ENCODE peak calls at places on chromosome 15, in four cellular contexts. I is kidney epithelial cell, M is AG04449, L is A549. U is an unnamed sample.

GRCh38 chr15:32767236-32767635 is 49.4 kb downstream of the GREM1 start:
- DNase-seq in L (no peak), I (no peak), M (no peak), U (no peak)

GRCh38 chr15:45117327-45118130 is 3.4 kb downstream of the DUOXA2 start:
- DNase-seq in I (no peak), L (no peak), M (no peak), U (no peak)

GRCh38 chr15:23690450-23690852 is 3.3 kb upstream of the NDN start:
- DNase-seq in I (no peak), M (peak), L (no peak), U (peak)

GRCh38 chr15:49888727-49889126 is 230.3 kb downstream of the ATP8B4 start:
- DNase-seq in I (no peak), L (no peak), M (no peak), U (no peak)

GRCh38 chr15:99371180-99372103 is 120.2 kb downstream of the LRRC28 start:
- DNase-seq in M (no peak), L (no peak), I (no peak), U (peak)

GRCh38 chr15:45197512-45197911 is 9.7 kb upstream of the SHF start:
- DNase-seq in L (no peak), M (no peak), I (no peak), U (no peak)

GRCh38 chr15:99979371-99979770 is 246.1 kb upstream of the LYSMD4 start:
- DNase-seq in I (no peak), M (no peak), L (no peak), U (no peak)

GRCh38 chr15:97686324-97686723 is 274.2 kb upstream of the ARRDC4 start:
- DNase-seq in L (no peak), I (no peak), M (no peak), U (no peak)

GRCh38 chr15:80512729-80513670 is 108.8 kb downstream of the ARNT2 start:
- DNase-seq in M (no peak), I (no peak), L (no peak), U (no peak)

GRCh38 chr15:89457086-89457485 is 39.3 kb downstream of the RHCG start:
- DNase-seq in L (peak), I (no peak), M (no peak), U (no peak)

GRCh38 chr15:85282504-85283115 is 97.8 kb upstream of the AKAP13 start:
- DNase-seq in L (no peak), M (peak), I (peak), U (no peak)

GRCh38 chr15:74123685-74124084 is 6.7 kb upstream of the ISLR2 start:
- DNase-seq in I (no peak), L (no peak), M (no peak), U (no peak)
- H3K4me3 ChIP-seq in I (no peak), L (no peak), M (no peak), U (no peak)

DNA sequence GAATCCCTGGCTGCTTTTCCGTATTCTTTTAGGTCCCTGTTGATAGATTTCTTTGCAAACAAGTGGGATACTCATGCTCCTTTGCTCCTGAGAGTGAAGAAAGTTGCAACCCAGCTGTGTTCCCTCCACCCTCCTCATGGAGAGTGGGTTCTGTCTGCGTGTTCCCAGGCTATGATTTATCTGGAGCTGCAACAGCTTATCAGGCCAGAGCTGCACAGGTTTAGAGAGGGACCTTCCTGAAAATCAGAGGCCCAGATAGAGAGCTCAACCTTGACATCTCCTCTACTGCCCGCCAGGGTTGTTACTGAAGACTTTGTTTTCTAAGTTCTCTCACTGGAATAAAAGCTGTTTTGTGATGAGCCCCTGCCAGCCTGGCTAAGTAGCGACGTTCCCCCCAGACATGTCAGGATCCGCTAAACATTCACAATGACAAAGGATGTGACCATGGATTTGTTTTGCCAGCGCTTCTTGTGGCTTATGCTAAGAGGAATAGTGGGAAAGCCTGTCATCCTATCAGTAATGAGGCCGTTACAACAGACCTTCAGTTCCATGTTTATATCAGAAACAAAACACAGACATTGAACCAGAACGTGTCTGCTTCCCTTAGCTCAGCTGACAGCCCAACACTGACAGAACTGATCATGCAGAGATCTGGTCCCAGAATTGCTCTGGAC is 58.5 kb upstream of the MYZAP start:
- DNase-seq in M (no peak), L (no peak), I (no peak), U (no peak)
- TF ChIP-seq CTCF in M (no peak), L (no peak), I (no peak), U (no peak)

GRCh38 chr15:70099966-70100494 is 2.3 kb upstream of the TLE3 start:
- DNase-seq in M (no peak), I (no peak), L (no peak), U (no peak)

GRCh38 chr15:70100495-70101331 is 3.0 kb upstream of the TLE3 start:
- DNase-seq in I (no peak), M (no peak), L (peak), U (no peak)

GRCh38 chr15:70102827-70103226 is 5.1 kb upstream of the TLE3 start:
- DNase-seq in L (no peak), M (no peak), I (no peak), U (no peak)

GRCh38 chr15:70099167-70099965 is 1.6 kb upstream of the TLE3 start:
- DNase-seq in M (peak), I (peak), L (peak), U (peak)

GRCh38 chr15:70101459-70102113 is 3.9 kb upstream of the TLE3 start:
- DNase-seq in I (peak), M (no peak), L (peak), U (peak)
- H3K4me3 ChIP-seq in I (no peak), M (no peak), L (peak), U (no peak)

GRCh38 chr15:70098170-70098460 is 398 bp upstream of the TLE3 start:
- DNase-seq in M (no peak), I (no peak), L (no peak), U (no peak)

GRCh38 chr15:70097337-70098169 is at the start of gene TLE3:
- DNase-seq in L (peak), I (peak), M (peak), U (peak)

GRCh38 chr15:70096975-70097336 is 761 bp downstream of the TLE3 start:
- DNase-seq in M (no peak), L (peak), I (no peak), U (no peak)

GRCh38 chr15:70096215-70096974 is 1.3 kb downstream of the TLE3 start:
- DNase-seq in L (peak), I (no peak), M (no peak), U (no peak)

DNA sequence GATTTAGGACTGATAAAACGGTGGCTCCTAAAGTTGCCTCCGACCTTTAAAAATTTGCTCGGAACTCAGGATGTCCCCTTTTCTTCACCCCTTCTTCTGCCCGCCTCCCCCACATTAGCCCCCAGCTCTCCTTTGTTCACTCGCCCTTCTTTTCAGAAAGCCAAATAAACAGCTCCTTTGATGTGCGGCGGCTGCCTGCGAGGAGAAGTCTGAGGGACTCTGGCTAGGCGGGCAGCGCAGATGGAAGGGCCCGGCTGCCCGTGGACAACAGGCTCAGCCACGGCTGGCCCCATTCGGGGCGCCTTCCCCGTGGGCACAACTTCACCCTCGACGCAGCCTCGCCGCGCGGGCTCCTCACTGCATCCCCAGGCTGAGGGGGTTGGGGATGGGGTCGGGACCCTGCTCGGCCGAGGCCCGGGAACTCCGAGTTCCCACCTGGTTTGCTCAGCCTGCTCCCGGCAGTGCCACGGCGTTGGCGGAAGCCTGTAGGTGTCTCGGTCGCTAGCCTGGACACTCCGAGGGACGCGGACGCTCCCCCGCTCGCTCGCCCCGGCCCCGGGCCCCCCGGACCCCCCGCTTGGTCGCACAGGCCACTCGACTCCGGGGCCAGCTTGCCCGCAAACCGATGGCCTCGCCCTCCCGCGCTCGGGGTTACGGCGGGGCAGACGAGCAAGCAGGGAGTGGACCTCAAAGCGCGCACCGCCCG is 897 bp upstream of the TLE3 start:
- DNase-seq in M (no peak), I (no peak), L (peak), U (no peak)
- TF ChIP-seq CTCF in M (no peak), I (no peak), L (no peak), U (no peak)

GRCh38 chr15:55800216-55800615 is 57.3 kb upstream of the PRTG start:
- DNase-seq in I (no peak), M (no peak), L (no peak), U (no peak)

GRCh38 chr15:55802600-55803376 is 59.8 kb upstream of the PRTG start:
- DNase-seq in I (no peak), M (no peak), L (no peak), U (no peak)

GRCh38 chr15:55796321-55796965 is 53.5 kb upstream of the PRTG start:
- DNase-seq in L (no peak), I (no peak), M (no peak), U (no peak)

GRCh38 chr15:55795031-55795430 is 52.1 kb upstream of the PRTG start:
- DNase-seq in M (no peak), L (no peak), I (no peak), U (no peak)

GRCh38 chr15:55799287-55800212 is 56.6 kb upstream of the PRTG start:
- DNase-seq in M (no peak), I (peak), L (peak), U (no peak)
- H3K4me3 ChIP-seq in M (no peak), I (no peak), L (no peak), U (no peak)

DNA sequence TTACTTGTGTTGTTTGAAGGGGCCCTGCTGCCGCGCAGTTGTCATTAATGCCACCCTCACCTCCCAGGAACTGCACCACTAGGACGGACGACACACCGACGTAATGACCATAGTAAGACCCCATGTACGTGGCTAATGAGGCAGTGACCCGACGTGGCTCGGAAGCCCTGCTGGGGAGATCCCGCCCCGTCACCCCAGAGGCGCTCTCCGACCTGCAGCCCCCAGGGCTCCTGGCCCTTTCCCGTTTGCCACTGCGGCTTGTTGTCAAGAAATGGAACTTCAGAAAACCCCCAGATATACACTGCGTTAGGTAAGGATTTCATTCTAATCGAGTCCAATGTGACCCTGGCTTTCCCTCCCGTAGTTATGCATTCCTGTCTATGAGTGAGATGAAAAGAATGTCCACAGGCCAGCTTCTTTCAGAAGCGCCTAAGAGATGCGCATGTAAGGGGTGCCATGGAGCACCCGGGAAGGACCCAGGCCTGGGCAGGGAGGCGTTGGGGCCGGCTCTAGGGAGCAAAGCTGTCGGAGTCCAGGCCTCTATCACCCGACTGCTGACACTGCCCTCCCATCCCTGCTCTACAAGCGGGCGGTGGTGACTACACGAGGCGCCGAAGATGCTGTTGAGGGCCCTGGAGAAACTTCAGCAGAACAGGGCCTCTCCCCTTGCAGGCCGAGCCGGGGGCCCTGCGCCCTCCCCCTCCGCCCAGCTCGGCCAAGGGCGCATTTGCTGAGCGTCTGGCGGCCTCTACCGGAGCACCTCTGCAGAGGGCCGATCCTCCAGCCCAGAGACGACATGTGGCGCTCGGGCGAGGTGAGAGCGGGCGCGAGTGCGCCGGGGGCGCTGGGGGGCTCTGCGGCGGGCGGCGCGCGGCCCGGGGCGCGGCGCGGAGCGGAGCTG is at the start of gene GABRA5:
- DNase-seq in I (no peak), M (no peak), L (peak), U (no peak)
- TF ChIP-seq CTCF in I (peak), M (peak), L (peak), U (peak)

GRCh38 chr15:87711011-87711410 is 545.5 kb downstream of the NTRK3 start:
- DNase-seq in I (peak), M (no peak), L (no peak), U (no peak)
- H3K4me3 ChIP-seq in I (no peak), M (no peak), L (no peak), U (no peak)

GRCh38 chr15:53671545-53671944 is 87.9 kb downstream of the WDR72 start:
- DNase-seq in I (no peak), M (no peak), L (no peak), U (no peak)

GRCh38 chr15:53670701-53671100 is 88.8 kb downstream of the WDR72 start:
- DNase-seq in I (no peak), L (no peak), M (no peak), U (no peak)

GRCh38 chr15:53665930-53666329 is 93.5 kb downstream of the WDR72 start:
- DNase-seq in L (no peak), M (no peak), I (no peak), U (no peak)
- TF ChIP-seq CTCF in L (peak), M (no peak), I (peak), U (no peak)

DNA sequence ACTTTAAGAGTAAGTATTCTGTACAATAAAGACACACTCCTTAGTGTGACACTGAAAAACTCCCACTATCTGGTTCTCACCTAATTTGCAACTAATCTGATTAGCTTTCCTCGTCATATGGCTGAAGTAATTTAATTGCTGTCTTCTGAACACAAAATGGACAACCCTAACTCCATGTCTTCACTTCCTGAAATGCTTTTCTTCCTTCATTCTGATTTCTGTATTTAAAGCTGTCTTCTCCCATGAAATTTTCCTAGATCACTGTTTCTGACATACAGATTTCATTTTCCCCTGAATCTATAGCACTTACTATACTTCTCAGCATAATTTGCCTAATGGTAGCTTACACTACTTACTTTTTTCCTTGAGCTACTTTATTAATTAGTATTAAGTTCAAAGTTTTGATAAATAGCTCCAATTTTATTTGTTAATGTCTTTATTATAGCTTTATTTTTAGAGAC is 6.3 kb downstream of the CCPG1 start:
- DNase-seq in L (no peak), M (no peak), I (no peak), U (no peak)
- H3K4me3 ChIP-seq in L (no peak), M (no peak), I (no peak), U (no peak)

GRCh38 chr15:79028411-79028964 is 62.1 kb downstream of the RASGRF1 start:
- DNase-seq in M (no peak), I (no peak), L (peak), U (no peak)
- TF ChIP-seq CTCF in M (peak), I (peak), L (peak), U (peak)